ENCODE peak calls at places on chromosome 17, in five cellular contexts. Y is GM23248, U is HCT116, F is neural progenitor cell, O is SK-N-SH. Q is an unnamed sample. For H3K4me1, the result is how much of the 10 kb centered on the place peaks cover.

GRCh38 chr17:80791758-80792284 is 199.8 kb upstream of the CHMP6 start:
- DNase-seq in Y (peak), U (peak), F (no peak), O (no peak), Q (no peak)

GRCh38 chr17:78316115-78316866 is 43.6 kb downstream of the SOCS3 start:
- DNase-seq in Y (no peak), U (no peak), F (no peak), O (peak), Q (no peak)

GRCh38 chr17:40862985-40863733 is 3.9 kb downstream of the KRT12 start:
- DNase-seq in Y (no peak), U (no peak), F (peak), O (no peak), Q (peak)

GRCh38 chr17:1868090-1868489 is 38.3 kb downstream of the RPA1 start:
- DNase-seq in Y (no peak), U (no peak), F (no peak), O (no peak), Q (no peak)

GRCh38 chr17:73379814-73380213 is 68.0 kb upstream of the CDC42EP4 start:
- DNase-seq in Y (no peak), U (no peak), F (no peak), O (no peak), Q (no peak)

GRCh38 chr17:82489851-82490511 is 29.6 kb upstream of the FOXK2 start:
- DNase-seq in Y (no peak), U (no peak), F (no peak), O (no peak), Q (no peak)

GRCh38 chr17:82491196-82491530 is 28.4 kb upstream of the FOXK2 start:
- DNase-seq in Y (no peak), U (no peak), F (no peak), O (no peak), Q (no peak)

GRCh38 chr17:27315322-27315721 is 21.4 kb downstream of the WSB1 start:
- DNase-seq in Y (peak), U (no peak), F (no peak), O (no peak), Q (no peak)

GRCh38 chr17:68570531-68570930 is 30.6 kb downstream of the FAM20A start:
- DNase-seq in Y (peak), U (no peak), F (no peak), O (no peak), Q (no peak)

GRCh38 chr17:7184091-7184488 is 4.9 kb upstream of the ASGR1 start:
- DNase-seq in Y (no peak), U (no peak), F (no peak), O (no peak), Q (no peak)

GRCh38 chr17:9052921-9053320 is 31.6 kb downstream of the NTN1 start:
- DNase-seq in Y (no peak), U (no peak), F (no peak), O (no peak), Q (no peak)

GRCh38 chr17:27585153-27585681 is 45.8 kb upstream of the LGALS9 start:
- DNase-seq in Y (no peak), U (no peak), F (no peak), O (no peak), Q (no peak)

GRCh38 chr17:80328620-80329380 is 68.1 kb downstream of the RNF213 start:
- DNase-seq in Y (no peak), U (no peak), F (no peak), O (no peak), Q (no peak)

GRCh38 chr17:356671-357434 is 4.2 kb upstream of the RPH3AL start:
- DNase-seq in Y (no peak), U (no peak), F (no peak), O (no peak), Q (no peak)

GRCh38 chr17:357634-358033 is 5.0 kb upstream of the RPH3AL start:
- DNase-seq in Y (no peak), U (no peak), F (no peak), O (no peak), Q (no peak)

GRCh38 chr17:360141-360705 is 7.6 kb upstream of the RPH3AL start:
- DNase-seq in Y (no peak), U (no peak), F (no peak), O (no peak), Q (no peak)

GRCh38 chr17:354651-355556 is 2.3 kb upstream of the RPH3AL start:
- DNase-seq in Y (no peak), U (no peak), F (no peak), O (no peak), Q (no peak)

GRCh38 chr17:358491-359133 is 6.0 kb upstream of the RPH3AL start:
- DNase-seq in Y (no peak), U (no peak), F (no peak), O (no peak), Q (no peak)
- H3K4me1 ChIP-seq in Y (under half), U (under half), F (under half), O (under half), Q (under half)

GRCh38 chr17:19013226-19013625 is 8.7 kb upstream of the FAM83G start:
- DNase-seq in Y (no peak), U (no peak), F (no peak), O (no peak), Q (no peak)
- H3K4me2 ChIP-seq in Y (no peak), U (no peak), F (no peak), O (no peak), Q (no peak)

DNA sequence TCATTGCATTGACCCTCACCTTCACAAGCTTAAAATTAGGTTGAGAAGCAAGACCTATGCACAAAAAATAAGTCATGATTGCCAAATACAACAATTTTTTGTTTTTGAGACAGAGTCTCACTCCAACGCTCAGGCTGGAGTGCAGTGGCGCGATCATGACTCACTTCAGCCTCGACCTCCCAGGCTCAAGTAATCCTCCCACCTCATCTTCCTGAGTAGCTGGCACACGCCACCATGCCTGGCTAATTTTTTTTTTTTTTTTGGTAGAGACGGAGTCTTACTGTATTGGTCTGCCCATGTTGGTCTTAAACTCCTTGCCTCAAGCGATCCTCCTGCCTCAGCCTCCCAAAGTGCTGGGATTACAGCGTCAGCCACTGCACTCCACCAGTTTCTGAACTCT is 24.1 kb downstream of the ZNF652 start:
- DNase-seq in Y (peak), U (no peak), F (no peak), O (no peak), Q (no peak)
- TF ChIP-seq EZH2phosphoT487 in Y (no peak), U (no peak), F (no peak), O (no peak), Q (no peak)

GRCh38 chr17:49229076-49229804 is 1.3 kb downstream of the PHOSPHO1 start:
- DNase-seq in Y (no peak), U (no peak), F (no peak), O (peak), Q (no peak)

GRCh38 chr17:49234509-49235080 is 4.0 kb upstream of the PHOSPHO1 start:
- DNase-seq in Y (no peak), U (no peak), F (no peak), O (no peak), Q (no peak)

GRCh38 chr17:49229805-49230600 is 584 bp downstream of the PHOSPHO1 start:
- DNase-seq in Y (no peak), U (no peak), F (no peak), O (peak), Q (no peak)

GRCh38 chr17:49230636-49231562 is at the start of gene PHOSPHO1:
- DNase-seq in Y (peak), U (peak), F (peak), O (peak), Q (peak)

GRCh38 chr17:49231563-49231894 is 942 bp upstream of the PHOSPHO1 start:
- DNase-seq in Y (no peak), U (no peak), F (no peak), O (no peak), Q (no peak)
- H3K4me1 ChIP-seq in Y (under half), U (under half), F (under half), O (under half), Q (under half)

GRCh38 chr17:20996724-20997615 is 45.8 kb downstream of the USP22 start:
- DNase-seq in Y (no peak), U (no peak), F (no peak), O (peak), Q (no peak)
- H3K4me2 ChIP-seq in Y (no peak), U (no peak), F (no peak), O (no peak), Q (no peak)

DNA sequence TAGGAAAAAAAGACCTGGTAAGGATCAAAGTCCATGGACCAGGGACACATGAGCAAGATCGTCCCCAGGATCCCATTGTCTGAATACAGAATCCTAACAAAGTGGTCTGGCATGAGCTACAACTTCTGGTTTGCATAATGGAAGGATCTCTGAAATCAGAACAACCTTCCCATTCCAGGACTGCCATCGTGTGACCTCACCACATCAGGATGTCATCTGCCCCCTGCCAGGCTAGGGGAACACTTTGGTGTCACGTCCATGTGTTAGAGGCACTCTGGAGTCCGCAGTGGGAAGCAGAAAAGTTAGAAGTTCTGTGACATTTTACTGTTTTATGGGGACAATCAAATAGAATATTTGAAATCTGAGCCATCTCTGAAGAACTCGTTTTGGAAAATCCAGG is 160.7 kb downstream of the RGS9 start:
- DNase-seq in Y (peak), U (no peak), F (no peak), O (no peak), Q (no peak)
- TF ChIP-seq EZH2phosphoT487 in Y (no peak), U (no peak), F (no peak), O (no peak), Q (no peak)

GRCh38 chr17:76695059-76695892 is 15.5 kb downstream of the MXRA7 start:
- DNase-seq in Y (peak), U (no peak), F (no peak), O (no peak), Q (no peak)
- H3K4me1 ChIP-seq in Y (half or more), U (under half), F (under half), O (under half), Q (under half)

DNA sequence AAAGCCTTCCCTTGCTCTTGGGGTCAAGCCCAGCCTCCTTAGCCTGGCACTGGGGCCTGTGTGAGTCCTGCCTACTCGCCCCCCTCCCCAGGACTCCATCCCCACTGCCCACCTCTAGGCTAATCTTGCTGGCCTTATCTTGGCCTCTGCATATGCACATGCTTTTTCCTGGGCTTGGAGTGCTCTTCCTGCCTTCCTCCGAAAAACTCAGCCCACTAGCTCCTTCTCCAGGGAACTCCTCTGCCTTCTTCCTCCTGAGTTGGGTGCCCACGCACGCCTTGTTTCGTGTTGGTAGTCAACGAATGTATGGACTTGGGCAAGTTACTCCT is 16.5 kb downstream of the TBX2 start:
- DNase-seq in Y (no peak), U (no peak), F (no peak), O (no peak), Q (no peak)
- H3K4me2 ChIP-seq in Y (no peak), U (peak), F (peak), O (peak), Q (no peak)